ENCODE peak calls at places on chromosome 3, in four cellular contexts. J, P, E and Z are unnamed samples.
A peak's percentile ranks its signal among the peaks of the same experiment; 100 is the strongest.

GRCh38 chr3:90080988-90081387 is 973.6 kb downstream of the EPHA3 start:
- DNase-seq in J (no peak), P (no peak), E (no peak), Z (no peak)

GRCh38 chr3:122105626-122106025 is 50.5 kb downstream of the CD86 start:
- DNase-seq in J (no peak), P (no peak), E (peak; percentile 27), Z (no peak)

GRCh38 chr3:128906031-128906803 is 26.8 kb downstream of the ACAD9 start:
- DNase-seq in J (no peak), P (no peak), E (no peak), Z (no peak)

GRCh38 chr3:112894258-112894657 is 47.6 kb upstream of the CD200R1L start:
- DNase-seq in J (no peak), P (no peak), E (no peak), Z (no peak)

GRCh38 chr3:188212308-188212969 is 58.5 kb downstream of the LPP start:
- DNase-seq in J (peak; percentile 83), P (no peak), E (no peak), Z (no peak)

GRCh38 chr3:9231006-9231405 is 18.4 kb downstream of the SRGAP3 start:
- DNase-seq in J (no peak), P (no peak), E (peak; percentile 69), Z (no peak)

GRCh38 chr3:127444761-127445160 is 145.8 kb downstream of the TPRA1 start:
- DNase-seq in J (no peak), P (no peak), E (no peak), Z (peak; percentile 6)

GRCh38 chr3:66344846-66345578 is 124.2 kb downstream of the SLC25A26 start:
- DNase-seq in J (no peak), P (no peak), E (no peak), Z (no peak)

GRCh38 chr3:72418149-72418686 is 430.0 kb downstream of the SHQ1 start:
- DNase-seq in J (no peak), P (no peak), E (no peak), Z (no peak)

GRCh38 chr3:127690106-127690505 is 17.4 kb downstream of the ABTB1 start:
- DNase-seq in J (no peak), P (no peak), E (no peak), Z (no peak)

GRCh38 chr3:190321789-190322603 is at the start of gene CLDN1:
- DNase-seq in J (peak; percentile 59), P (peak; percentile 84), E (peak; percentile 78), Z (peak; percentile 95)

GRCh38 chr3:4995500-4996053 is 16.3 kb downstream of the BHLHE40 start:
- DNase-seq in J (no peak), P (no peak), E (no peak), Z (no peak)

GRCh38 chr3:23712095-23712494 is 93.7 kb upstream of the UBE2E1 start:
- DNase-seq in J (no peak), P (no peak), E (no peak), Z (no peak)

GRCh38 chr3:161449784-161450183 is 46.8 kb upstream of the OTOL1 start:
- DNase-seq in J (no peak), P (no peak), E (no peak), Z (no peak)

GRCh38 chr3:116441652-116442051 is 3.6 kb downstream of the LSAMP start:
- DNase-seq in J (no peak), P (no peak), E (no peak), Z (no peak)

GRCh38 chr3:107574650-107575049 is 51.9 kb downstream of the BBX start:
- DNase-seq in J (peak; percentile 23), P (no peak), E (no peak), Z (no peak)

GRCh38 chr3:16824085-16824696 is 60.6 kb upstream of the PLCL2 start:
- DNase-seq in J (no peak), P (no peak), E (no peak), Z (no peak)

GRCh38 chr3:71444028-71444860 is 139.3 kb downstream of the FOXP1 start:
- DNase-seq in J (no peak), P (peak; percentile 64), E (no peak), Z (no peak)

GRCh38 chr3:134711284-134711683 is 60.5 kb upstream of the KY start:
- DNase-seq in J (no peak), P (no peak), E (no peak), Z (no peak)

GRCh38 chr3:149122716-149123578 is 6.5 kb upstream of the HPS3 start:
- DNase-seq in J (no peak), P (no peak), E (no peak), Z (no peak)

GRCh38 chr3:185960518-185961288 is 22.9 kb upstream of the TRA2B start:
- DNase-seq in J (no peak), P (peak; percentile 54), E (no peak), Z (no peak)

GRCh38 chr3:159417761-159418160 is 570.9 kb upstream of the IL12A start:
- DNase-seq in J (no peak), P (no peak), E (no peak), Z (no peak)

GRCh38 chr3:154040283-154040682 is 80.9 kb upstream of the ARHGEF26 start:
- DNase-seq in J (no peak), P (no peak), E (no peak), Z (no peak)

GRCh38 chr3:2657408-2657807 is 452.8 kb downstream of the IL5RA start:
- DNase-seq in J (no peak), P (no peak), E (no peak), Z (no peak)

GRCh38 chr3:147159141-147159540 is 247.2 kb downstream of the ZIC4 start:
- DNase-seq in J (no peak), P (no peak), E (no peak), Z (no peak)

GRCh38 chr3:150483226-150483625 is 63.1 kb downstream of the SERP1 start:
- DNase-seq in J (no peak), P (no peak), E (no peak), Z (no peak)

GRCh38 chr3:166575166-166575565 is 737.9 kb upstream of the BCHE start:
- DNase-seq in J (no peak), P (no peak), E (no peak), Z (no peak)

GRCh38 chr3:117751691-117752090 is 1042.1 kb downstream of the TUSC7 start:
- DNase-seq in J (no peak), P (no peak), E (no peak), Z (no peak)

GRCh38 chr3:39910135-39910534 is 100.7 kb downstream of the MYRIP start:
- DNase-seq in J (no peak), P (no peak), E (no peak), Z (no peak)

GRCh38 chr3:39905788-39906187 is 96.4 kb downstream of the MYRIP start:
- DNase-seq in J (no peak), P (no peak), E (no peak), Z (no peak)

GRCh38 chr3:39910828-39911464 is 101.5 kb downstream of the MYRIP start:
- DNase-seq in J (no peak), P (no peak), E (no peak), Z (no peak)

GRCh38 chr3:39911465-39912309 is 102.3 kb downstream of the MYRIP start:
- DNase-seq in J (no peak), P (no peak), E (no peak), Z (no peak)

GRCh38 chr3:39907981-39908380 is 98.6 kb downstream of the MYRIP start:
- DNase-seq in J (no peak), P (peak; percentile 18), E (peak; percentile 14), Z (no peak)
- TF ChIP-seq EP300 in J (no peak), P (no peak), E (no peak), Z (no peak)

DNA sequence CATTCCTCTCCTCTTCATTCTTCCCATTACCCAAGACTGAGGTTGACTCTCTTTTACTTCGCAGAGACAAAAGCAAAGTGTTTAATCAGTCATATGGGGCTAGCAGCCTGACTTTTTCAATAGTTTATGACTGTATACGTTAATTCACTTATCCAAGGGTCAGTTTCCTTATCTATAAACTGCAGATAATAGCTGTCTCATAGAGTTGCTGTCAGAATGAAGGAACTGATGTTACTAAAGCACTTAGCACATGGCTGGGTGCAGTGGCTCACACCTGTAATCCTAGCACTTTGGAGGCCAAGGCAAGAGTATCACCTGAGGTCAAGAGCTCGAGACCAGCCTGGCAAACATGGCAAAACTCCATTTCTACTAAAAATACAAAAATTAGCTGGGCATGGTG is 43.5 kb upstream of the ULK4 start:
- DNase-seq in J (no peak), P (no peak), E (no peak), Z (no peak)
- TF ChIP-seq EP300 in J (no peak), P (no peak), E (no peak), Z (no peak)

GRCh38 chr3:194486540-194487288 is at the start of gene ATP13A3:
- DNase-seq in J (peak; percentile 79), P (peak; percentile 92), E (peak; percentile 86), Z (peak; percentile 93)
- TF ChIP-seq EP300 in J (no peak), P (no peak), E (no peak), Z (no peak)

DNA sequence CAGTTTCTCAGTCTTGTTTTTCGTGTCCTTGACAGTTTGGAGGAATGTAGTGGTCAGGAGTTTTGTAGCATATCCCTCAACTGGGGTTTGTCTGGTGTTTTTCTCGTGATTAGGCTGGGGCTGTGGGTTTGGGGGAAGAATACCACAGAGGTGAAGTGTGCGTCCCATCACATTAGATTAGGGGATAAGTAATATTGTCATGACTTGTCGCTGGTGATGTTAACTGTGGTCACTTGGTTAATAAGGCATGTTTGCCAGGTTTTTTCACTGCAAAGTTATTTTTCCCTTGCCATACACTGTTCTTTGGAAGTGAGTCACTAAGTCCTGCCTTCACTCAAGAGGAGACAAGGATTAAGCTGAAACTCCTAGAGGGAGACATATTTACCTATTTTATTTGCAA is 39.1 kb downstream of the PAK2 start:
- DNase-seq in J (no peak), P (no peak), E (no peak), Z (no peak)
- TF ChIP-seq EP300 in J (no peak), P (no peak), E (no peak), Z (no peak)